ENCODE peak calls at places on chromosomes 16 and 17, in seven cellular contexts. B is ascending aorta, L is AG09309, Y is Calu3, A is mucosa of descending colon, O is AG04450, Z is fibroblast of villous mesenchyme. P is an unnamed sample.

GRCh38 chr17:58319181-58320162 is 9.1 kb downstream of the TSPOAP1 start:
- DNase-seq in B (peak), L (no peak), Y (no peak), A (no peak), O (no peak), Z (no peak), P (no peak)

GRCh38 chr17:77393274-77393600 is 252.5 kb downstream of the SEC14L1 start:
- DNase-seq in B (no peak), L (no peak), Y (peak), A (no peak), O (no peak), Z (no peak), P (no peak)

GRCh38 chr16:21645261-21645721 is 7.1 kb downstream of the IGSF6 start:
- DNase-seq in B (no peak), L (no peak), Y (no peak), A (no peak), O (no peak), Z (peak), P (no peak)

GRCh38 chr17:29590979-29591736 is 1.7 kb upstream of the GIT1 start:
- DNase-seq in B (no peak), L (no peak), Y (peak), A (peak), O (no peak), Z (no peak), P (no peak)

GRCh38 chr17:80922580-80923160 is 69.0 kb upstream of the CHMP6 start:
- DNase-seq in B (no peak), L (no peak), Y (no peak), A (no peak), O (no peak), Z (no peak), P (no peak)

GRCh38 chr16:31157136-31157535 is 7.3 kb upstream of the PRSS36 start:
- DNase-seq in B (no peak), L (no peak), Y (no peak), A (no peak), O (no peak), Z (no peak), P (no peak)

GRCh38 chr17:81576621-81577277 is 24.6 kb upstream of the FAAP100 start:
- DNase-seq in B (no peak), L (no peak), Y (peak), A (no peak), O (no peak), Z (peak), P (no peak)

GRCh38 chr17:65742433-65743312 is 181.2 kb upstream of the AXIN2 start:
- DNase-seq in B (no peak), L (peak), Y (no peak), A (no peak), O (peak), Z (no peak), P (no peak)

GRCh38 chr17:2214047-2214717 is 89.4 kb downstream of the SMG6 start:
- DNase-seq in B (peak), L (no peak), Y (no peak), A (peak), O (peak), Z (peak), P (no peak)

GRCh38 chr17:8470447-8471047 is 34.9 kb downstream of the NDEL1 start:
- DNase-seq in B (no peak), L (no peak), Y (no peak), A (no peak), O (no peak), Z (peak), P (no peak)

GRCh38 chr17:82804442-82805191 is 35.2 kb downstream of the ZNF750 start:
- DNase-seq in B (peak), L (no peak), Y (no peak), A (no peak), O (no peak), Z (peak), P (no peak)

GRCh38 chr17:27430882-27431491 is 25.3 kb upstream of the KSR1 start:
- DNase-seq in B (no peak), L (no peak), Y (peak), A (peak), O (no peak), Z (peak), P (peak)

GRCh38 chr17:57943140-57943539 is 12.1 kb downstream of the CUEDC1 start:
- DNase-seq in B (no peak), L (peak), Y (no peak), A (no peak), O (no peak), Z (peak), P (no peak)

GRCh38 chr17:46011711-46012505 is 12.9 kb downstream of the STH start:
- DNase-seq in B (no peak), L (no peak), Y (no peak), A (no peak), O (no peak), Z (no peak), P (no peak)

GRCh38 chr17:66190738-66191606 is 961 bp downstream of the CEP112 start:
- DNase-seq in B (no peak), L (no peak), Y (no peak), A (peak), O (no peak), Z (peak), P (no peak)

GRCh38 chr17:81018044-81018802 is 16.7 kb upstream of the BAIAP2 start:
- DNase-seq in B (no peak), L (no peak), Y (no peak), A (peak), O (no peak), Z (peak), P (no peak)

GRCh38 chr16:22098538-22099255 is 6.4 kb downstream of the VWA3A start:
- DNase-seq in B (no peak), L (peak), Y (peak), A (peak), O (no peak), Z (peak), P (peak)

GRCh38 chr17:27573971-27574525 is 56.9 kb upstream of the LGALS9 start:
- DNase-seq in B (no peak), L (no peak), Y (no peak), A (no peak), O (no peak), Z (peak), P (no peak)

GRCh38 chr17:7839890-7840260 is 5.9 kb downstream of the KDM6B start:
- DNase-seq in B (peak), L (no peak), Y (no peak), A (peak), O (no peak), Z (peak), P (no peak)

GRCh38 chr16:70681382-70682238 is 4.2 kb downstream of the MTSS2 start:
- DNase-seq in B (no peak), L (no peak), Y (no peak), A (no peak), O (no peak), Z (no peak), P (no peak)

GRCh38 chr16:552171-552570 is 8.0 kb upstream of the PRR35 start:
- DNase-seq in B (no peak), L (no peak), Y (no peak), A (no peak), O (no peak), Z (no peak), P (no peak)

GRCh38 chr17:19495828-19496227 is 37.8 kb upstream of the SLC47A1 start:
- DNase-seq in B (no peak), L (no peak), Y (no peak), A (no peak), O (no peak), Z (no peak), P (no peak)

GRCh38 chr16:78199325-78200022 is 100.0 kb downstream of the WWOX start:
- DNase-seq in B (no peak), L (no peak), Y (no peak), A (peak), O (no peak), Z (no peak), P (no peak)

GRCh38 chr16:85715169-85716015 is 26.6 kb upstream of the GINS2 start:
- DNase-seq in B (no peak), L (no peak), Y (no peak), A (no peak), O (no peak), Z (peak), P (no peak)

GRCh38 chr17:14205992-14206461 is 30.6 kb downstream of the CDRT15 start:
- DNase-seq in B (peak), L (no peak), Y (peak), A (peak), O (no peak), Z (no peak), P (no peak)

GRCh38 chr17:66965801-66966528 is 1.5 kb downstream of the CACNG4 start:
- DNase-seq in B (no peak), L (no peak), Y (peak), A (peak), O (no peak), Z (no peak), P (no peak)

GRCh38 chr17:16419074-16419928 is 3.9 kb downstream of the TRPV2 start:
- DNase-seq in B (peak), L (peak), Y (peak), A (no peak), O (peak), Z (peak), P (no peak)

GRCh38 chr16:58608601-58609136 is 21.0 kb downstream of the CNOT1 start:
- DNase-seq in B (no peak), L (no peak), Y (no peak), A (no peak), O (no peak), Z (no peak), P (no peak)

GRCh38 chr16:30351586-30352419 is 3.3 kb downstream of the CD2BP2 start:
- DNase-seq in B (peak), L (peak), Y (no peak), A (no peak), O (peak), Z (peak), P (peak)

GRCh38 chr17:61724777-61725176 is 133.8 kb upstream of the NACA2 start:
- DNase-seq in B (no peak), L (no peak), Y (no peak), A (no peak), O (no peak), Z (peak), P (no peak)

GRCh38 chr17:57143919-57144318 is 58.9 kb downstream of the AKAP1 start:
- DNase-seq in B (no peak), L (no peak), Y (no peak), A (no peak), O (no peak), Z (no peak), P (no peak)

GRCh38 chr16:27169511-27170071 is 33.7 kb upstream of the KDM8 start:
- DNase-seq in B (no peak), L (peak), Y (peak), A (peak), O (peak), Z (peak), P (no peak)

GRCh38 chr17:67993998-67994361 is 2.3 kb downstream of the C17orf58 start:
- DNase-seq in B (no peak), L (no peak), Y (no peak), A (no peak), O (no peak), Z (no peak), P (no peak)

GRCh38 chr16:17359778-17360177 is 111.0 kb downstream of the XYLT1 start:
- DNase-seq in B (no peak), L (peak), Y (no peak), A (no peak), O (no peak), Z (no peak), P (no peak)

GRCh38 chr17:44084131-44084538 is 13.6 kb downstream of the G6PC3 start:
- DNase-seq in B (no peak), L (no peak), Y (peak), A (peak), O (no peak), Z (no peak), P (no peak)

GRCh38 chr17:68539536-68540469 is 27.6 kb downstream of the PRKAR1A start:
- DNase-seq in B (no peak), L (no peak), Y (peak), A (peak), O (no peak), Z (peak), P (no peak)

GRCh38 chr16:73253922-73254480 is 206.1 kb upstream of the ZFHX3 start:
- DNase-seq in B (no peak), L (no peak), Y (peak), A (no peak), O (no peak), Z (no peak), P (no peak)

GRCh38 chr16:75197522-75198134 is 9.3 kb downstream of the CTRB2 start:
- DNase-seq in B (no peak), L (no peak), Y (no peak), A (no peak), O (no peak), Z (no peak), P (no peak)

GRCh38 chr17:1871743-1872142 is 41.9 kb downstream of the RPA1 start:
- DNase-seq in B (no peak), L (no peak), Y (no peak), A (no peak), O (no peak), Z (no peak), P (no peak)

GRCh38 chr16:56120447-56121155 is 70.7 kb upstream of the GNAO1 start:
- DNase-seq in B (no peak), L (no peak), Y (no peak), A (no peak), O (no peak), Z (no peak), P (no peak)

DNA sequence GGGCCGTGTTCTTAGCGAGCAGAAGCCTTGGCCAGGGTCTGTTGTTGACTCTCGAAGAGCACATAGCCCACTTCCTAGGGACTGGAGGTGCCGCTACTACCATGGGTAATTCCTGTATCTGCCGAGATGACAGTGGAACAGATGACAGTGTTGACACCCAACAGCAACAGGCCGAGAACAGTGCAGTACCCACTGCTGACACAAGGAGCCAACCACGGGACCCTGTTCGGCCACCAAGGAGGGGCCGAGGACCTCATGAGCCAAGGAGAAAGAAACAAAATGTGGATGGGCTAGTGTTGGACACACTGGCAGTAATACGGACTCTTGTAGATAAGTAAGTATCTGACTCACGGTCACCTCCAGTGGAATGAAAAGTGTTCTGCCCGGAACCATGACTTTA is 18.5 kb downstream of the RSPRY1 start:
- DNase-seq in B (no peak), L (no peak), Y (no peak), A (no peak), O (no peak), Z (no peak), P (no peak)
- TF ChIP-seq CTCF in B (no peak), L (no peak), Y (peak), A (no peak), O (peak), Z (peak), P (no peak)

GRCh38 chr16:65933703-65934102 is 432.8 kb upstream of the CDH5 start:
- DNase-seq in B (no peak), L (no peak), Y (no peak), A (no peak), O (no peak), Z (no peak), P (no peak)
- TF ChIP-seq CTCF in B (no peak), L (no peak), Y (no peak), A (no peak), O (no peak), Z (no peak), P (no peak)

GRCh38 chr16:2386990-2387389 is 42.3 kb upstream of the CCNF start:
- DNase-seq in B (no peak), L (no peak), Y (no peak), A (no peak), O (no peak), Z (no peak), P (no peak)
- TF ChIP-seq CTCF in B (no peak), L (peak), Y (peak), A (no peak), O (peak), Z (peak), P (no peak)

GRCh38 chr16:65148804-65149203 is 26.9 kb upstream of the CDH11 start:
- DNase-seq in B (no peak), L (no peak), Y (no peak), A (no peak), O (no peak), Z (no peak), P (no peak)
- TF ChIP-seq CTCF in B (no peak), L (no peak), Y (no peak), A (no peak), O (no peak), Z (no peak), P (no peak)

DNA sequence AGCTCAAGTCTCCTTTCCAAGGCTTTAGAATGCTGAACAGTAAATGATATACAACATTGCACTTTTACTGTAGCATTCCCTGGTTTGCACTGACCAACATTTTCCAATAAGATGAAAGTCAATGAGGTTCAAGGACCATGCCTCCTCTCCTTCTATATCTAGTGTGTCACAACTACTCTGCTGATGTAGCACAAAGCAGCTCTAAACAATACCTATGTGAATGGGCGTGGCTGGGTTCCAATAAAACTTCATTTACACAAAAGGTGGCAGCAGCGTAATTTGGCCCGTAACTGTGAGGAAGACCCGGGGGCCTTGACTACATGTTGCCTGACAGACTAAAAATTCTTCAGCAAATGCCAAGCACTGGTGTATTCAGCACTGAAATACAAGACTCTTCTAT is 6.6 kb downstream of the SRP68 start:
- DNase-seq in B (no peak), L (no peak), Y (no peak), A (peak), O (no peak), Z (no peak), P (no peak)
- TF ChIP-seq CTCF in B (no peak), L (no peak), Y (no peak), A (no peak), O (no peak), Z (no peak), P (no peak)

DNA sequence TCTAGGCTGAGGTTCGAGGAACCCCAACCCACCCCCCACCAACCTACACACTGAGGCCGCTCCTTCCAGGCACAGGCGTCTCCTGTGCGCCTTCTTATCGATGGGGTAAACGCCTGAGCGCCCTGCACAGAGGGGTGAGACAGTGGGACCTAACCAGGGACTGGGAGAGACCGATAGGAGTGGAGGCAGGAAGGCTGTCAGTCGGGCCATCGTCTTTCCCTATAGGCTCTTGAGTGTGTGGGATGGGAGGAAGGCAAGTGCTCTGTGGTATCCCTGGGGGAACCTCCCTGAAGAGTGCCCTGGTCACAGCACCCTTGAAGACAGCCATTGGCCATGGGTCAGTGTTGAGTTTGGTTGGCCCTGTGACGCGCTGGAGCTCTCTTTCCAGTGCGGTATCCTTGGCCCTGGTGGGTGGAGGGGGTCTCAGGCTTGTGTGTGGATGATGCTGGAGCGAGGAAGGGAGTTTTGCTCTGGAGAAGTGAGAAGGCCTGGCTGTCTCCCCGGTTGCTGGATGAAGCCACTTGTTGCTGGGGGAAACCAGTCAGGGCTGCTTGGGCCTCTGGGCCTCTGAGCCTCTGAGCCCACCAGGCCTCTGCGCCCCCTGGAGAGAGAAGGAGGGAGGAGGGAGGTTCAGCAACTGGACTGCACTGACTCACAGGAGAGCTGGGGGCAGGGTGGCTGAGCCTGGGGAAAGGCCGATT is 1.7 kb downstream of the GPRC5C start:
- DNase-seq in B (peak), L (no peak), Y (no peak), A (no peak), O (no peak), Z (no peak), P (no peak)
- TF ChIP-seq CTCF in B (peak), L (no peak), Y (no peak), A (no peak), O (no peak), Z (no peak), P (no peak)

GRCh38 chr17:63113167-63113566 is 147.1 kb downstream of the TANC2 start:
- DNase-seq in B (no peak), L (no peak), Y (no peak), A (no peak), O (no peak), Z (peak), P (no peak)
- TF ChIP-seq CTCF in B (no peak), L (no peak), Y (no peak), A (no peak), O (peak), Z (peak), P (peak)

GRCh38 chr17:54745239-54745638 is 155.4 kb upstream of the TOM1L1 start:
- DNase-seq in B (no peak), L (no peak), Y (no peak), A (no peak), O (no peak), Z (no peak), P (no peak)

GRCh38 chr17:54744750-54745149 is 155.9 kb upstream of the TOM1L1 start:
- DNase-seq in B (no peak), L (no peak), Y (no peak), A (no peak), O (no peak), Z (no peak), P (no peak)

GRCh38 chr17:54754560-54754959 is 146.1 kb upstream of the TOM1L1 start:
- DNase-seq in B (no peak), L (no peak), Y (no peak), A (no peak), O (no peak), Z (no peak), P (no peak)

GRCh38 chr17:54745862-54746261 is 154.8 kb upstream of the TOM1L1 start:
- DNase-seq in B (no peak), L (no peak), Y (no peak), A (no peak), O (no peak), Z (no peak), P (no peak)

GRCh38 chr17:54749157-54749556 is 151.5 kb upstream of the TOM1L1 start:
- DNase-seq in B (no peak), L (no peak), Y (no peak), A (no peak), O (no peak), Z (no peak), P (no peak)
- TF ChIP-seq CTCF in B (no peak), L (no peak), Y (no peak), A (no peak), O (no peak), Z (no peak), P (no peak)

GRCh38 chr17:71969500-71969899 is 151.3 kb upstream of the SOX9 start:
- DNase-seq in B (no peak), L (no peak), Y (no peak), A (no peak), O (no peak), Z (no peak), P (no peak)

GRCh38 chr17:71974051-71974450 is 146.8 kb upstream of the SOX9 start:
- DNase-seq in B (no peak), L (no peak), Y (no peak), A (peak), O (no peak), Z (no peak), P (no peak)

GRCh38 chr17:71966055-71966454 is 154.8 kb upstream of the SOX9 start:
- DNase-seq in B (no peak), L (no peak), Y (no peak), A (no peak), O (no peak), Z (no peak), P (no peak)

GRCh38 chr17:71966459-71967313 is 154.1 kb upstream of the SOX9 start:
- DNase-seq in B (peak), L (no peak), Y (no peak), A (no peak), O (no peak), Z (no peak), P (no peak)

DNA sequence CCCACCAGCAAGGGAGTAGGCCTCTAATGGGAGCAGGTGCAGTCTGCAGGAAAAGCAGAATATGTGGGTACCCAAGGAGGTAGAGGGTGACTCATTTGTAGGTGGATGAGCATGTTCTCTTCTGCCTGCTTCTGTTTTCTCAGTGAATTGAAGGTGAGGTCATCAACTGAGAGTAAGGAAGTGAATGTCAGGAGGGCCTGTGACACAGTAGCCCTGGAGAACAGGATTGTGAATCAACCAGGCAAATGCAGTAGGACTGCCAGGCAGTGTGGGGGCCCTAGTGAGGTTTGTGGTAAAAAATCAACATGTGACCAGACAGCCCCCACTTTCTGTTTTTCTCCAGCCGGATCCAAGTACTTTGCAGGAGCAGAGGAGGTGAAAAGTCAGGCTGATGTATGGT is 150.5 kb upstream of the SOX9 start:
- DNase-seq in B (no peak), L (no peak), Y (peak), A (peak), O (no peak), Z (no peak), P (no peak)
- TF ChIP-seq CTCF in B (no peak), L (no peak), Y (no peak), A (no peak), O (no peak), Z (no peak), P (no peak)